ENCODE peak calls at places on chromosomes 11 and 22, in four cellular contexts. One of them, this sample, is unnamed.

GRCh38 chr22:47041201-47042115 is 279.0 kb downstream of the TBC1D22A start:
- DNase-seq in K562: no peak
- DNase-seq in CD8-positive, alpha-beta T cell: no peak
- DNase-seq in fibroblast of mammary gland: no peak
- DNase-seq in this sample: no peak

GRCh38 chr11:126007263-126007662 is 55.4 kb downstream of the CDON start:
- DNase-seq in fibroblast of mammary gland: peak
- DNase-seq in CD8-positive, alpha-beta T cell: no peak
- DNase-seq in K562: peak
- DNase-seq in this sample: no peak

GRCh38 chr11:60343094-60343704 is 16.1 kb downstream of the MS4A6E start:
- DNase-seq in CD8-positive, alpha-beta T cell: no peak
- DNase-seq in fibroblast of mammary gland: peak
- DNase-seq in K562: peak
- DNase-seq in this sample: no peak

GRCh38 chr22:26986051-26986881 is 328.9 kb downstream of the MIAT start:
- DNase-seq in K562: no peak
- DNase-seq in fibroblast of mammary gland: no peak
- DNase-seq in CD8-positive, alpha-beta T cell: no peak
- DNase-seq in this sample: no peak

GRCh38 chr22:25125693-25126357 is 73.8 kb upstream of the CRYBB3 start:
- DNase-seq in CD8-positive, alpha-beta T cell: no peak
- DNase-seq in fibroblast of mammary gland: no peak
- DNase-seq in K562: no peak
- DNase-seq in this sample: no peak

GRCh38 chr11:63179446-63180068 is 35.5 kb upstream of the SLC22A24 start:
- DNase-seq in K562: no peak
- DNase-seq in fibroblast of mammary gland: no peak
- DNase-seq in CD8-positive, alpha-beta T cell: no peak
- DNase-seq in this sample: no peak

GRCh38 chr11:123570939-123571590 is 83.4 kb downstream of the SCN3B start:
- DNase-seq in K562: no peak
- DNase-seq in CD8-positive, alpha-beta T cell: no peak
- DNase-seq in fibroblast of mammary gland: no peak
- DNase-seq in this sample: no peak

GRCh38 chr11:33256808-33257159 is 397 bp upstream of the HIPK3 start:
- DNase-seq in fibroblast of mammary gland: no peak
- DNase-seq in K562: no peak
- DNase-seq in CD8-positive, alpha-beta T cell: no peak
- DNase-seq in this sample: no peak

GRCh38 chr22:31394326-31394725 is 5.1 kb upstream of the DRG1 start:
- DNase-seq in CD8-positive, alpha-beta T cell: no peak
- DNase-seq in K562: no peak
- DNase-seq in fibroblast of mammary gland: peak
- DNase-seq in this sample: no peak

GRCh38 chr22:23542933-23543332 is 37.2 kb downstream of the IGLL1 start:
- DNase-seq in fibroblast of mammary gland: peak
- DNase-seq in K562: no peak
- DNase-seq in CD8-positive, alpha-beta T cell: no peak
- DNase-seq in this sample: no peak

GRCh38 chr11:120523196-120523595 is 11.6 kb downstream of the GRIK4 start:
- DNase-seq in CD8-positive, alpha-beta T cell: no peak
- DNase-seq in K562: no peak
- DNase-seq in fibroblast of mammary gland: no peak
- DNase-seq in this sample: peak

GRCh38 chr11:35040221-35040942 is 98.6 kb upstream of the CD44 start:
- DNase-seq in fibroblast of mammary gland: peak
- DNase-seq in K562: peak
- DNase-seq in CD8-positive, alpha-beta T cell: peak
- DNase-seq in this sample: no peak

GRCh38 chr11:115627666-115628460 is 123.6 kb upstream of the CADM1 start:
- DNase-seq in fibroblast of mammary gland: no peak
- DNase-seq in CD8-positive, alpha-beta T cell: no peak
- DNase-seq in K562: no peak
- DNase-seq in this sample: no peak

GRCh38 chr11:37465221-37465620 is 867.2 kb upstream of the RAG2 start:
- DNase-seq in K562: no peak
- DNase-seq in CD8-positive, alpha-beta T cell: no peak
- DNase-seq in fibroblast of mammary gland: peak
- DNase-seq in this sample: no peak

GRCh38 chr22:47497666-47498065 is 735.2 kb downstream of the TBC1D22A start:
- DNase-seq in CD8-positive, alpha-beta T cell: no peak
- DNase-seq in fibroblast of mammary gland: no peak
- DNase-seq in K562: no peak
- DNase-seq in this sample: no peak

GRCh38 chr22:41539146-41540005 is 4.9 kb downstream of the POLR3H start:
- DNase-seq in fibroblast of mammary gland: peak
- DNase-seq in K562: no peak
- DNase-seq in CD8-positive, alpha-beta T cell: no peak
- DNase-seq in this sample: no peak

GRCh38 chr11:33376331-33377099 is 119.3 kb downstream of the HIPK3 start:
- DNase-seq in fibroblast of mammary gland: no peak
- DNase-seq in K562: no peak
- DNase-seq in CD8-positive, alpha-beta T cell: no peak
- DNase-seq in this sample: peak

DNA sequence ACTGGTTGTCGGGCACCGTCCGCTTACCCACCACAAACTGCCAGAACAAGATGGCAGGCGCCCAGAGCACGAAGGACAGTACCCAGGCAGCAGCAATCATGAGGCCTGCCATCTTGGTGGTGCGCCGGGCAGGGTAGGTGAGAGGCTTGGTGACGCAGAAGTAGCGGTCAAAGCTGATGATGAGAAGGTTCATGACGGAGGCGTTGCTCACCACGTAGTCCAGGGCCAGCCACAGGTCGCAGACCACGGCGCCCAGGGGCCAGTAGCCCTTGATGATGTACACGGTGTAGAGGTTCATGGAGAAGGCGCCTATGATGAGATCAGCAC is 4.5 kb downstream of the MDK start:
- DNase-seq in K562: no peak
- DNase-seq in fibroblast of mammary gland: no peak
- DNase-seq in CD8-positive, alpha-beta T cell: no peak
- DNase-seq in this sample: no peak
- TF ChIP-seq CTCF in K562: no peak
- TF ChIP-seq CTCF in fibroblast of mammary gland: no peak
- TF ChIP-seq CTCF in CD8-positive, alpha-beta T cell: no peak
- TF ChIP-seq CTCF in this sample: no peak

GRCh38 chr11:68763926-68764657 is 12.8 kb upstream of the TESMIN start:
- DNase-seq in K562: no peak
- DNase-seq in fibroblast of mammary gland: no peak
- DNase-seq in CD8-positive, alpha-beta T cell: no peak
- DNase-seq in this sample: no peak
- TF ChIP-seq CTCF in K562: peak
- TF ChIP-seq CTCF in fibroblast of mammary gland: no peak
- TF ChIP-seq CTCF in CD8-positive, alpha-beta T cell: no peak
- TF ChIP-seq CTCF in this sample: no peak

GRCh38 chr11:67371549-67372231 is 1.7 kb downstream of the CLCF1 start:
- DNase-seq in K562: peak
- DNase-seq in fibroblast of mammary gland: peak
- DNase-seq in CD8-positive, alpha-beta T cell: no peak
- DNase-seq in this sample: peak
- TF ChIP-seq CTCF in K562: peak
- TF ChIP-seq CTCF in fibroblast of mammary gland: peak
- TF ChIP-seq CTCF in CD8-positive, alpha-beta T cell: no peak
- TF ChIP-seq CTCF in this sample: peak

GRCh38 chr11:128936546-128937275 is 6.0 kb downstream of the TP53AIP1 start:
- DNase-seq in CD8-positive, alpha-beta T cell: no peak
- DNase-seq in K562: no peak
- DNase-seq in fibroblast of mammary gland: no peak
- DNase-seq in this sample: peak
- TF ChIP-seq CTCF in CD8-positive, alpha-beta T cell: no peak
- TF ChIP-seq CTCF in K562: no peak
- TF ChIP-seq CTCF in fibroblast of mammary gland: no peak
- TF ChIP-seq CTCF in this sample: no peak